ENCODE peak calls at places on chromosomes 3 and 15, in ten cellular contexts. F is esophagus squamous epithelium; B is foreskin fibroblast; H is EL; Q is stimulated activated CD4-positive, alpha-beta T cell treated with anti-CD3 and anti-CD28 coated beads, Interleukin-4, amount 100 ng/mL, for 48 hours; V is GM19239; Z is NCI-H1694 treated with DMSO at 0.1 percent for 48 hours; C is AG20443; Y is GF-D8; O is CD8-positive, alpha-beta memory T cell. J is an unnamed sample.

GRCh38 chr15:33753012-33753411 is 215.3 kb upstream of the CHRM5 start:
- DNase-seq in F (no peak), B (no peak), H (no peak), Q (no peak), V (no peak), Z (no peak), C (no peak), Y (no peak), O (no peak), J (no peak)

GRCh38 chr15:75749820-75750219 is 37.2 kb upstream of the CSPG4 start:
- DNase-seq in F (no peak), B (no peak), H (no peak), Q (no peak), V (no peak), Z (no peak), C (no peak), Y (no peak), O (no peak), J (no peak)

GRCh38 chr15:41258706-41259471 is 27.8 kb downstream of the CHP1 start:
- DNase-seq in F (no peak), B (no peak), H (no peak), Q (no peak), V (no peak), Z (no peak), C (no peak), Y (peak), O (no peak), J (no peak)

GRCh38 chr3:117790256-117790987 is 1080.8 kb downstream of the TUSC7 start:
- DNase-seq in F (no peak), B (peak), H (peak), Q (no peak), V (no peak), Z (no peak), C (peak), Y (no peak), O (no peak), J (no peak)

GRCh38 chr3:70086336-70086735 is 86.8 kb downstream of the SAMMSON start:
- DNase-seq in F (no peak), B (no peak), H (no peak), Q (no peak), V (no peak), Z (no peak), C (no peak), Y (no peak), O (no peak), J (no peak)

GRCh38 chr3:171066216-171066615 is 39.7 kb upstream of the SLC2A2 start:
- DNase-seq in F (no peak), B (no peak), H (no peak), Q (no peak), V (no peak), Z (no peak), C (no peak), Y (no peak), O (no peak), J (no peak)

GRCh38 chr15:82647835-82648256 is 683 bp upstream of the CPEB1 start:
- DNase-seq in F (no peak), B (no peak), H (no peak), Q (peak), V (no peak), Z (no peak), C (no peak), Y (no peak), O (peak), J (no peak)

GRCh38 chr3:146783446-146783845 is 178.3 kb upstream of the PLSCR5 start:
- DNase-seq in F (no peak), B (peak), H (peak), Q (no peak), V (no peak), Z (no peak), C (no peak), Y (no peak), O (no peak), J (no peak)

GRCh38 chr3:127456471-127457093 is 134.0 kb downstream of the TPRA1 start:
- DNase-seq in F (no peak), B (peak), H (peak), Q (no peak), V (no peak), Z (no peak), C (peak), Y (no peak), O (no peak), J (no peak)

GRCh38 chr3:37772773-37773291 is 88.8 kb upstream of the CTDSPL start:
- DNase-seq in F (no peak), B (no peak), H (no peak), Q (no peak), V (no peak), Z (no peak), C (no peak), Y (no peak), O (no peak), J (no peak)

GRCh38 chr3:113304102-113304501 is 92.7 kb downstream of the BOC start:
- DNase-seq in F (no peak), B (no peak), H (no peak), Q (no peak), V (no peak), Z (no peak), C (no peak), Y (no peak), O (no peak), J (no peak)

GRCh38 chr15:63349156-63349555 is 32.5 kb downstream of the CA12 start:
- DNase-seq in F (no peak), B (no peak), H (no peak), Q (no peak), V (no peak), Z (no peak), C (no peak), Y (no peak), O (no peak), J (no peak)

GRCh38 chr15:65044724-65045481 is at the start of gene SLC51B:
- DNase-seq in F (no peak), B (peak), H (no peak), Q (no peak), V (no peak), Z (no peak), C (no peak), Y (no peak), O (no peak), J (no peak)